ENCODE peak calls at places on chromosomes 3 and 15, in nine cellular contexts. G is aorta, U is Karpas-422, T is pancreas, Y is SK-N-SH, C is small intestine, S is osteoblast, H is K562, B is sigmoid colon. F is an unnamed sample.

GRCh38 chr15:48559270-48559669 is 86.2 kb downstream of the FBN1 start:
- DNase-seq in C (no peak), H (no peak), B (peak; percentile 71), U (no peak), Y (no peak), T (no peak), S (peak; percentile 68), G (no peak), F (no peak)

GRCh38 chr3:182248349-182248880 is 536.7 kb downstream of the SOX2 start:
- DNase-seq in Y (peak; percentile 30), H (peak; percentile 37), B (no peak), S (no peak), T (no peak), U (peak; percentile 48), G (no peak), C (no peak), F (no peak)

GRCh38 chr15:89725064-89725463 is 26.0 kb downstream of the MESP1 start:
- DNase-seq in U (no peak), C (no peak), B (no peak), T (no peak), S (no peak), G (no peak), Y (no peak), H (no peak), F (no peak)

GRCh38 chr3:71195492-71195891 is 388.0 kb downstream of the FOXP1 start:
- DNase-seq in H (no peak), T (no peak), B (no peak), U (no peak), S (peak; percentile 72), Y (no peak), C (no peak), G (no peak), F (no peak)

GRCh38 chr15:64855206-64856000 is 13.7 kb downstream of the PLEKHO2 start:
- DNase-seq in B (peak; percentile 42), U (no peak), H (no peak), G (no peak), T (no peak), Y (no peak), C (no peak), S (peak; percentile 79), F (no peak)

GRCh38 chr3:183213941-183214612 is 39.0 kb upstream of the B3GNT5 start:
- DNase-seq in C (no peak), B (no peak), G (no peak), H (no peak), S (no peak), Y (no peak), U (peak; percentile 84), T (no peak), F (no peak)

GRCh38 chr15:68580026-68580882 is 1.5 kb downstream of the CORO2B start:
- DNase-seq in H (no peak), G (peak; percentile 75), Y (no peak), S (peak; percentile 47), U (peak; percentile 87), B (peak; percentile 68), C (no peak), T (no peak), F (no peak)

GRCh38 chr15:43828061-43828657 is 1.4 kb downstream of the WDR76 start:
- DNase-seq in U (peak; percentile 72), S (no peak), C (no peak), G (no peak), T (no peak), H (peak; percentile 29), Y (peak; percentile 23), B (no peak), F (peak; percentile 21)

GRCh38 chr15:92625297-92625980 is 30.1 kb downstream of the FAM174B start:
- DNase-seq in B (no peak), G (no peak), S (no peak), U (no peak), H (no peak), T (no peak), Y (no peak), C (no peak), F (no peak)

GRCh38 chr3:23856286-23856685 is 50.5 kb downstream of the UBE2E1 start:
- DNase-seq in B (no peak), Y (no peak), H (no peak), G (no peak), U (no peak), S (no peak), C (no peak), T (no peak), F (no peak)

GRCh38 chr3:194275231-194275671 is 75.9 kb downstream of the CPN2 start:
- DNase-seq in H (no peak), Y (no peak), T (no peak), B (peak; percentile 63), U (no peak), G (peak; percentile 63), C (no peak), S (peak; percentile 90), F (no peak)

GRCh38 chr15:62564889-62565288 is 399.8 kb upstream of the C2CD4B start:
- DNase-seq in H (no peak), T (no peak), B (no peak), Y (peak; percentile 29), S (no peak), U (no peak), C (no peak), G (no peak), F (no peak)

GRCh38 chr3:48952510-48953118 is 34.0 kb downstream of the ARIH2 start:
- DNase-seq in S (peak; percentile 29), G (no peak), T (no peak), B (no peak), Y (peak; percentile 36), U (no peak), C (peak; percentile 64), H (peak; percentile 30), F (peak; percentile 58)
- H3K27ac ChIP-seq in S (no peak overlapping the region), G (no peak overlapping the region), T (no peak overlapping the region), B (no peak overlapping the region), Y (no peak overlapping the region), U (no peak overlapping the region), C (no peak overlapping the region), H (no peak overlapping the region), F (no peak overlapping the region)

DNA sequence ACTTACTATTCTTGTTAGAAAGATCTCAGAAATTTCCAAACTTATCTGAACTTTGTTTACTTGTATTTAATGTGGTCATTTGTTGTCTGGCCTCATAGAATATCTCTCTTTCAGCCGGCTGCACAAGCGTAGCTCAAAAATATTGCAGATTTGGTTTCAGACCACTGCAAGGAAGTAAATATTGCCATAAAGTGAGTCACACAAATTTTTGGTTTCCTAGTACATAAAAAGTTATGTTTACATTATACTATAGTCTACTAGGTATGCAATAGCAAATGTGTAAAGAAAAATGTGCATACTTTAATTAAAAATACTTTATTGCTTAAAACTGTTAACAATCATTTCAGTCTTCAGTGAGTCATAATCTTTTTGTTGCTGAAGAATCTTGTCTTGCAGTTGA is 425.1 kb upstream of the ROBO1 start:
- DNase-seq in Y (no peak), H (no peak), T (no peak), C (no peak), U (no peak), B (no peak), S (no peak), G (no peak), F (no peak)
- H3K27me3 ChIP-seq in Y (no peaks in the 10 kb centered on the region), H (no peaks in the 10 kb centered on the region), T (no peaks in the 10 kb centered on the region), C (no peaks in the 10 kb centered on the region), U (no peaks in the 10 kb centered on the region), B (no peaks in the 10 kb centered on the region), S (no peaks in the 10 kb centered on the region), G (no peaks in the 10 kb centered on the region), F (no peaks in the 10 kb centered on the region)

GRCh38 chr15:35062164-35063099 is 22.7 kb downstream of the NANOGP8 start:
- DNase-seq in T (no peak), U (no peak), Y (no peak), G (no peak), C (no peak), B (no peak), H (no peak), S (peak; percentile 82), F (no peak)
- H3K4me1 ChIP-seq in T (no peaks in the 10 kb centered on the region), U (no peaks in the 10 kb centered on the region), Y (no peaks in the 10 kb centered on the region), G (no peaks in the 10 kb centered on the region), C (no peaks in the 10 kb centered on the region), B (peaks cover 6% of the 10 kb centered on the region), H (peaks cover 3% of the 10 kb centered on the region), S (no peaks in the 10 kb centered on the region), F (no peaks in the 10 kb centered on the region)

GRCh38 chr3:16510620-16511319 is 2.7 kb downstream of the RFTN1 start:
- DNase-seq in H (no peak), U (peak; percentile 77), Y (no peak), S (no peak), G (no peak), T (no peak), C (no peak), B (no peak), F (no peak)

GRCh38 chr3:16513141-16514020 is at the start of gene RFTN1:
- DNase-seq in H (peak; percentile 7), C (no peak), Y (peak; percentile 73), G (peak; percentile 88), U (peak; percentile 93), B (no peak), S (peak; percentile 96), T (no peak), F (peak; percentile 61)

GRCh38 chr3:16509721-16510619 is 3.5 kb downstream of the RFTN1 start:
- DNase-seq in S (no peak), B (no peak), H (no peak), Y (no peak), T (no peak), U (peak; percentile 90), C (no peak), G (no peak), F (no peak)

GRCh38 chr3:16512435-16513140 is 911 bp downstream of the RFTN1 start:
- DNase-seq in T (no peak), B (peak; percentile 69), U (peak; percentile 92), C (no peak), H (no peak), S (peak; percentile 96), Y (peak; percentile 67), G (peak; percentile 81), F (peak; percentile 38)

GRCh38 chr3:16511561-16512434 is 1.7 kb downstream of the RFTN1 start:
- DNase-seq in B (peak; percentile 73), S (peak; percentile 98), T (no peak), Y (no peak), H (no peak), U (peak; percentile 96), C (peak; percentile 51), G (peak; percentile 86), F (peak; percentile 90)
- H3K27ac ChIP-seq in B (peak overlapping the region; percentile 69), S (peak overlapping the region; percentile 94), T (peak overlapping the region; percentile 37), Y (peak overlapping the region; percentile 67), H (no peak overlapping the region), U (peak overlapping the region; percentile 99), C (peak overlapping the region; percentile 82), G (peak overlapping the region; percentile 56), F (peak overlapping the region; percentile 73)

GRCh38 chr15:88252441-88252840 is 4.1 kb downstream of the NTRK3 start:
- DNase-seq in Y (no peak), G (no peak), U (no peak), T (no peak), S (no peak), C (no peak), B (no peak), H (no peak), F (no peak)
- H3K27me3 ChIP-seq in Y (peaks cover 24% of the 10 kb centered on the region), G (no peaks in the 10 kb centered on the region), U (no peaks in the 10 kb centered on the region), T (peaks cover 27% of the 10 kb centered on the region), S (peaks cover 40% of the 10 kb centered on the region), C (peaks cover 12% of the 10 kb centered on the region), B (peaks cover 54% of the 10 kb centered on the region), H (no peaks in the 10 kb centered on the region), F (no peaks in the 10 kb centered on the region)

DNA sequence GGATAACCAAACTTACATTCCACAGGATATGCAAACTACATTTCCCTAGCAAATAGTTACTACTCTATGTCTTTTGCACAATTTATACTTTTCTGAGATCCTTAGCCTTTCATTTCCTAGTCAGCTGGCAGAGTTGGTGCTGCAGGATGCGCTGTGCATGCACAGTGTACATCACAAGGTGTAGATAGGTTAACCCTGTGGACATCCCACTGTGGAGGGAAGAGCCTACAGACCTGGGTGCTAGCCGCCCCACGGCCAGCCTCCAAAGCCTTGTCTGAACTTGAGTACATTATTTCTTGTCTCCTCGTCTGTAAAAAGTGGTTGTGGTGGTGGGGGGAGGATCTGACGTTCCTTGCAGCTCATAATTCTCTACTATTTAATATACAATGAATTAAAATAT is 3.5 kb downstream of the TNFSF10 start:
- DNase-seq in S (no peak), B (no peak), Y (no peak), C (no peak), U (no peak), T (no peak), H (no peak), G (no peak), F (no peak)
- H3K4me1 ChIP-seq in S (peaks cover 20% of the 10 kb centered on the region), B (peaks cover 33% of the 10 kb centered on the region), Y (no peaks in the 10 kb centered on the region), C (peaks cover 14% of the 10 kb centered on the region), U (peaks cover 6% of the 10 kb centered on the region), T (peaks cover 57% of the 10 kb centered on the region), H (peaks cover 20% of the 10 kb centered on the region), G (no peaks in the 10 kb centered on the region), F (peaks cover 72% of the 10 kb centered on the region)